ENCODE peak calls at places on chromosomes 13 and 19, in ten cellular contexts. X, I, Y, H, F, M, K, P, W and Z are unnamed samples.

GRCh38 chr19:28020631-28021315 is 1192.2 kb downstream of the UQCRFS1 start:
- DNase-seq in X (no peak), I (no peak), Y (no peak), H (no peak), F (no peak), M (no peak), K (no peak), P (no peak), W (no peak), Z (peak; percentile 16)

GRCh38 chr19:10292206-10292788 is 2.5 kb downstream of the ICAM5 start:
- DNase-seq in X (peak; percentile 65), I (peak; percentile 85), Y (peak; percentile 78), H (peak; percentile 92), F (peak; percentile 80), M (no peak), K (peak; percentile 47), P (peak; percentile 83), W (peak; percentile 48), Z (no peak)

GRCh38 chr13:48542581-48543341 is 9.9 kb upstream of the RCBTB2 start:
- DNase-seq in X (peak; percentile 34), I (peak; percentile 47), Y (peak; percentile 64), H (peak; percentile 57), F (peak; percentile 81), M (no peak), K (no peak), P (no peak), W (peak; percentile 86), Z (peak; percentile 61)

GRCh38 chr13:40402931-40403412 is 263.5 kb downstream of the FOXO1 start:
- DNase-seq in X (peak; percentile 25), I (no peak), Y (no peak), H (no peak), F (peak; percentile 68), M (no peak), K (no peak), P (peak; percentile 59), W (peak; percentile 91), Z (no peak)

GRCh38 chr13:44573071-44573470 is 3.1 kb downstream of the TSC22D1 start:
- DNase-seq in X (no peak), I (no peak), Y (no peak), H (no peak), F (no peak), M (no peak), K (no peak), P (no peak), W (no peak), Z (no peak)

GRCh38 chr13:59877933-59878332 is 285.8 kb downstream of the DIAPH3 start:
- DNase-seq in X (no peak), I (no peak), Y (no peak), H (no peak), F (no peak), M (no peak), K (no peak), P (peak; percentile 58), W (no peak), Z (no peak)

GRCh38 chr19:14366529-14366928 is 14.7 kb upstream of the ADGRE5 start:
- DNase-seq in X (peak; percentile 68), I (peak; percentile 53), Y (peak; percentile 58), H (peak; percentile 97), F (peak; percentile 69), M (peak; percentile 46), K (peak; percentile 34), P (peak; percentile 98), W (peak; percentile 61), Z (peak; percentile 82)

GRCh38 chr13:43522788-43523187 is 264.0 kb downstream of the ENOX1 start:
- DNase-seq in X (no peak), I (no peak), Y (no peak), H (no peak), F (no peak), M (no peak), K (no peak), P (no peak), W (no peak), Z (no peak)

GRCh38 chr13:93655132-93655531 is 428.5 kb downstream of the GPC6 start:
- DNase-seq in X (no peak), I (no peak), Y (no peak), H (no peak), F (no peak), M (no peak), K (no peak), P (no peak), W (no peak), Z (no peak)

GRCh38 chr19:55481148-55482127 is 3.5 kb upstream of the NAT14 start:
- DNase-seq in X (no peak), I (peak; percentile 11), Y (no peak), H (no peak), F (no peak), M (no peak), K (no peak), P (no peak), W (no peak), Z (no peak)

GRCh38 chr13:43495732-43496131 is 291.0 kb downstream of the ENOX1 start:
- DNase-seq in X (no peak), I (no peak), Y (no peak), H (no peak), F (no peak), M (no peak), K (no peak), P (no peak), W (no peak), Z (no peak)

GRCh38 chr19:42555801-42556200 is 27.5 kb upstream of the CEACAM1 start:
- DNase-seq in X (no peak), I (no peak), Y (no peak), H (no peak), F (no peak), M (no peak), K (no peak), P (no peak), W (no peak), Z (no peak)

GRCh38 chr19:42552086-42553065 is 24.1 kb upstream of the CEACAM1 start:
- DNase-seq in X (no peak), I (no peak), Y (no peak), H (no peak), F (no peak), M (no peak), K (no peak), P (no peak), W (no peak), Z (no peak)

GRCh38 chr19:42554046-42554575 is 25.8 kb upstream of the CEACAM1 start:
- DNase-seq in X (no peak), I (no peak), Y (no peak), H (no peak), F (no peak), M (no peak), K (no peak), P (no peak), W (no peak), Z (no peak)

GRCh38 chr19:42555317-42555716 is 27.0 kb upstream of the CEACAM1 start:
- DNase-seq in X (no peak), I (peak; percentile 22), Y (no peak), H (no peak), F (no peak), M (no peak), K (no peak), P (no peak), W (no peak), Z (no peak)

GRCh38 chr19:42553292-42554045 is 25.2 kb upstream of the CEACAM1 start:
- DNase-seq in X (peak; percentile 34), I (peak; percentile 33), Y (peak; percentile 30), H (no peak), F (no peak), M (no peak), K (no peak), P (peak; percentile 38), W (no peak), Z (no peak)
- H3K4me1 ChIP-seq in X (no peaks in the 10 kb centered on the region), I (peaks cover 8% of the 10 kb centered on the region), Y (no peaks in the 10 kb centered on the region), H (no peaks in the 10 kb centered on the region), F (no peaks in the 10 kb centered on the region), M (peaks cover 2% of the 10 kb centered on the region), K (no peaks in the 10 kb centered on the region), P (no peaks in the 10 kb centered on the region), W (no peaks in the 10 kb centered on the region), Z (no peaks in the 10 kb centered on the region)

DNA sequence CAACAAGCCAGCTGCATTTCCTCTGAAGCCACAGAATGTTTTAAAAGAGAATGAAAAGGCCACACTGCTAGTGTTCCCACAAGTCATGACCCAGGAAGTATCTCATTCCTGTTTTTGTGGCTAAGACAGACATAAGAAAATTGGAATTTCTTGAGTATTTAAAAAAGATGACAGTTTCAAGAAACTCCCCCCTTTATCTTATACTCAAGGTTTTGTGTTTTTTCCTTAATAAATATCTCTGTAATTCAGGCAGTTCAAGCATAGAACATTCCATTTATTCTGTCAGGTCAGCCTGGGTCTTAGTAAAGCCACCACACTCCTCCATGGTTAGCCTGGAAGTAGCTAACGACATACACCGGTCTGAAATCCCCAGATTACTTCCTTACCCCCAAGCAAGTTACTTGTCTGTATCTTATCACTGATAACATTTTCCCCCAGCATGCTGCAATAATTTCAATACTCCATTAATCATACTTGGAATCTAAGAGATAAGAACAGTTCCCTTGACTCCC is 80.8 kb downstream of the COL4A1 start:
- DNase-seq in X (no peak), I (no peak), Y (no peak), H (no peak), F (no peak), M (no peak), K (no peak), P (no peak), W (peak; percentile 65), Z (no peak)
- H3K27ac ChIP-seq in X (no peak overlapping the region), I (peak overlapping the region; percentile 52), Y (peak overlapping the region; percentile 44), H (peak overlapping the region; percentile 14), F (peak overlapping the region; percentile 97), M (peak overlapping the region; percentile 59), K (peak overlapping the region; percentile 61), P (no peak overlapping the region), W (peak overlapping the region; percentile 56), Z (no peak overlapping the region)

GRCh38 chr13:98332222-98332621 is 155.2 kb upstream of the RNF113B start:
- DNase-seq in X (no peak), I (no peak), Y (no peak), H (no peak), F (no peak), M (no peak), K (no peak), P (no peak), W (no peak), Z (no peak)
- H3K4me1 ChIP-seq in X (no peaks in the 10 kb centered on the region), I (peaks cover 10% of the 10 kb centered on the region), Y (no peaks in the 10 kb centered on the region), H (no peaks in the 10 kb centered on the region), F (peaks cover 19% of the 10 kb centered on the region), M (peaks cover 10% of the 10 kb centered on the region), K (no peaks in the 10 kb centered on the region), P (no peaks in the 10 kb centered on the region), W (no peaks in the 10 kb centered on the region), Z (no peaks in the 10 kb centered on the region)

DNA sequence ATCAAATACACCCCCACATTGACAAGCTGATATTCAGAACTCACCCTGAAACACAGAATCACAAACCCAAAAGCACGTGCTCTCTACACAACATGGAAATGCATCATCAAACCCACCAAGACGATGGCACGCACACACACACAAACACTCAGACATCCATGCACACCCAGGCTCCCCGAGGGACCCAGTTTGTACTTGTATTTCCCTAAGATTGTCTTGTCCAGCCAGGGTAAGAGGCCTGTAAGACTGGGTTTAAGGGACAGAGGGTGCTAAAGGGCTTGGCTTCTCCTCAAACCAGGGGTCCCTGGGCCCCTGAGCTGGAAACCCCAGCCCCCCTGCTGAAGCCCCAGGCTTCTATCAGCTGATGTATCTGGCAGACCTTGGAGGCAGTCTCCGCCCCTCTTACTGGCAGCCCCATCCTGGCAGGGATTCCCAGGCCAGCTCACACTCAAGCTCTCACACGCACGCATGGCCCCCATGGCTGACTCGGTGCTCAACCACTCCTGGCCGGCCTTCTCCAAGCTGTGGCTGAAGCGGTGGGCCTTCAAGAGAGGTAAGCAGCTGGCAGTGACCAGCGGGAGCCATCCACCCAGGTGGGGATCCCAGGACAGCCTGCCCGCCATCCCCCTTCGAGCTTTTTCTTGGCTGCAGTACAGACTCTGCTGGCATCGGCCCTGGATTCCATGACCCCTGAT is 6.6 kb downstream of the ARHGEF18 start:
- DNase-seq in X (peak; percentile 92), I (no peak), Y (no peak), H (no peak), F (peak; percentile 92), M (no peak), K (no peak), P (no peak), W (no peak), Z (no peak)
- H3K27ac ChIP-seq in X (peak overlapping the region; percentile 64), I (no peak overlapping the region), Y (no peak overlapping the region), H (no peak overlapping the region), F (peak overlapping the region; percentile 91), M (no peak overlapping the region), K (no peak overlapping the region), P (no peak overlapping the region), W (no peak overlapping the region), Z (no peak overlapping the region)